ENCODE peak calls at places on chromosomes 5 and 9, in four cellular contexts. V is effector memory CD4-positive, alpha-beta T cell; C is left ventricle myocardium inferior; E is mammary epithelial cell. A is an unnamed sample.

GRCh38 chr9:33320568-33321261 is 30.4 kb downstream of the NFX1 start:
- DNase-seq in V (no peak), C (no peak), E (peak; percentile 89), A (no peak)

GRCh38 chr5:58392491-58392890 is 67.4 kb downstream of the PLK2 start:
- DNase-seq in V (no peak), C (no peak), E (no peak), A (no peak)

GRCh38 chr9:132879443-132880310 is 979 bp downstream of the SPACA9 start:
- DNase-seq in V (no peak), C (no peak), E (no peak), A (no peak)

GRCh38 chr9:107491081-107492053 is 1.8 kb upstream of the KLF4 start:
- DNase-seq in V (no peak), C (peak; percentile 34), E (no peak), A (peak; percentile 13)

GRCh38 chr9:95815961-95816360 is 59.5 kb upstream of the ERCC6L2 start:
- DNase-seq in V (no peak), C (no peak), E (no peak), A (no peak)

GRCh38 chr9:21432640-21433425 is 7.4 kb upstream of the IFNA1 start:
- DNase-seq in V (no peak), C (no peak), E (no peak), A (no peak)

GRCh38 chr9:24616858-24617257 is 71.2 kb upstream of the IZUMO3 start:
- DNase-seq in V (no peak), C (no peak), E (peak; percentile 2), A (no peak)

GRCh38 chr5:149851211-149851610 is 93.4 kb downstream of the PDE6A start:
- DNase-seq in V (no peak), C (no peak), E (no peak), A (no peak)

GRCh38 chr9:125810161-125810560 is 63.0 kb downstream of the PBX3 start:
- DNase-seq in V (no peak), C (no peak), E (no peak), A (no peak)

GRCh38 chr9:10274156-10274555 is 338.6 kb downstream of the PTPRD start:
- DNase-seq in V (no peak), C (no peak), E (no peak), A (no peak)

GRCh38 chr9:34636791-34637355 is 714 bp downstream of the SIGMAR1 start:
- DNase-seq in V (no peak), C (no peak), E (no peak), A (no peak)

GRCh38 chr5:137393196-137393993 is 105.7 kb downstream of the SPOCK1 start:
- DNase-seq in V (no peak), C (no peak), E (peak; percentile 92), A (no peak)

GRCh38 chr5:43227655-43228054 is 35.6 kb downstream of the NIM1K start:
- DNase-seq in V (no peak), C (no peak), E (peak; percentile 38), A (no peak)

GRCh38 chr9:129485140-129485758 is 135.7 kb downstream of the C9orf50 start:
- DNase-seq in V (no peak), C (no peak), E (no peak), A (no peak)

DNA sequence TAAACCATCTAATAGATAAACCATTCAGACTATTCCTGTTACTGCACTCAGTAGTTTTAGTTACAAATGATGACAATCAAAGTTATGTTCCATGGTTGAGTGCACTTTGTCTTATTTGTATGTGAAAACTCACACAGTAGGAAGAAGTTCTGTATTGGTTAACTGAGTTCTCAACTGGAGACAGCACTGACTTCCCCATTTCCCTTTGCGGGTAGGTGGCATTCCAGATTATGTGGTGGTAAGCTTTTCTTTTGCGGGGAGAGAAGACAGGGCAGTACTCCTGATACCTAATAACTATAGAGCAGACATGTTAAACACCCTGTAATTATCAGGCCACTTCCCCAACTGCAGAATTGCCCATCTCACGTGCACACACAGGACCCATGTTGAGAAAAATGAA is 24.4 kb downstream of the TARS1 start:
- DNase-seq in V (no peak), C (no peak), E (no peak), A (no peak)
- H3K27ac ChIP-seq in V (no peak overlapping the region), C (no peak overlapping the region), E (no peak overlapping the region), A (no peak overlapping the region)

DNA sequence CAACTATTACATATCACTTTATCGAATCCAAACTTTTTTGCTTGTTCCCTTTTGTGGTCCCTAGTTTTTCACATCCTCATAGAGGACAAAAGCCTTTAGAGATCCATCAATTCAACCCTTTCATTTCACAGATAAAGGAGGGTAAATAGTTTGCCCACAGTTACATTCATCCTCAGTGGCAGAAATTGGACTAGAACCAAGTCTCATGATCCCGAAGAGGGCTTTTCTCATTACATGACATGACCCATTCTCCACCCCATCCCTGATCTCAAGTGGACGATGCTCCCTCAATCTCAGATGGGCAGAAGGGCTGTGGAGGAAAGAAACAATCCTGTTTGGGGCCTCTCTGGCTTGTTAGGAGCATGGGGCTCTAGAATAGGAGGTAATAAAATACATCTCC is 23.1 kb downstream of the TICAM2 start:
- DNase-seq in V (no peak), C (no peak), E (no peak), A (no peak)
- H3K4me1 ChIP-seq in V (no peaks in the 10 kb centered on the region), C (peaks cover 10% of the 10 kb centered on the region), E (peaks cover 20% of the 10 kb centered on the region), A (no peaks in the 10 kb centered on the region)

DNA sequence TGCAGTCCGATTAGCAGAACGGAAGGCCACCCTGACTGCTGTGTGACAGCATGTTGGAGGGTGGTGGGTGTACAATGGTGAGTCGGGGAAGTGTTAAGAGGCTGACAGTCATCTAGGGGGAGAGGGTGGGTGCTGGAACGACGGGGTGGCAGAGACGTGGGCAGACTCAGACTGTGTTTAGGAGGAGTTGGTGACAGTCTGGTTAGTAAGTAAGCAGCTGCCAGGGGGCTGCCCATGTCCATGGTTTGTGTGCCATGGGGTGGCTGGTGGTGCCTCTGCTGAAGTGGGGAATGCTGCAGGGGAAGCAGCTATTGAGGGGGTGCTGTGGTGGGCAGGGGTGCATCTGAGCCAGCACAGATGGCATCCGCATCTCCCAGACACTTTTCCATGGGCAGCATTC is 51.3 kb upstream of the BOD1 start:
- DNase-seq in V (no peak), C (no peak), E (no peak), A (no peak)
- H3K27ac ChIP-seq in V (no peak overlapping the region), C (no peak overlapping the region), E (no peak overlapping the region), A (no peak overlapping the region)

DNA sequence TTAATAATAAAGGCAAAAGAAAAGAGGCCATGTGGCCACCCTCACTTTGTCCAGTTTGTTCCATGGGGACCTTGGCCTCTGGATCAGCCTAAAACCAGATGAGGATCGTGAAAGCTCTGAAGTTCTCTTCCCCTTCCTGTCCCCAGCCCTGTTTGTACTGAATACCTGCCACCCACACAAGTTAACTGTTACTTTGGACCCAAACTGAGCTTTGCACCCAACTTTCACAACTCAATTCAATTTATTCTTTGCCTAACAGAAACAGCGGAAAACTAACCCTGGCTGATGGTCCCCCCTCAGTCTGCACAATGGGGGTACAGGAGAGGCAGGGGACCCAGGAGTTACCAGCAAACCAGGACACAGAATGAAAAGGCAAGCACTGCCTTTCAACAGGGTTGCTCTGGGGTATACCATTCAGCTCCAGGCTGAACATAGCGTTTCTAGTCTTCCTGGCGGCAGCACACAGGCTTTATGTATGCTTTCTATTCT is 28.2 kb downstream of the ABCA1 start:
- DNase-seq in V (no peak), C (no peak), E (no peak), A (no peak)
- H3K4me1 ChIP-seq in V (no peaks in the 10 kb centered on the region), C (peaks cover 76% of the 10 kb centered on the region), E (peaks cover 58% of the 10 kb centered on the region), A (no peaks in the 10 kb centered on the region)

GRCh38 chr5:111865356-111865755 is 108.4 kb upstream of the NREP start:
- DNase-seq in V (no peak), C (no peak), E (no peak), A (no peak)

GRCh38 chr5:111859031-111859430 is 102.0 kb upstream of the NREP start:
- DNase-seq in V (no peak), C (no peak), E (no peak), A (no peak)

GRCh38 chr5:111859533-111860270 is 102.7 kb upstream of the NREP start:
- DNase-seq in V (no peak), C (no peak), E (no peak), A (no peak)

GRCh38 chr5:111869681-111870080 is 112.7 kb upstream of the NREP start:
- DNase-seq in V (no peak), C (no peak), E (peak; percentile 31), A (no peak)

DNA sequence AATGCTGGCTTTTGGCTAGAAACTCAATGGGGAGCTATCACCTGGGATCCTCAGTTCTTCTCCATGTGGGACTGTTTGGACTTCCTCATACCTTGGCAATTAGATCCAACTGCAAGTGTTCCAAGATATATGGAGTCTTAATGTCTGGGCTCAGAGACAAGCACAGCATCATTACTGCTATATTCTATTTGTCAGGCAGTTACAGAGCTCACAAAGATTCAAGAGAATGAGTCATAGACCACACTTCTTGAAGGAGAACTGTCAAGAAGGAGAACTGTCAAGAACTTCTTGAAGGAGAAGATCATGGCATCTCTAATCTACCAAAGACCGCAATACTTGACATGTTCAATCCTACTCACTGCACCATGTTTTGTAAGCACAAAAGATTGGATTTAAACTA is 106.8 kb upstream of the NREP start:
- DNase-seq in V (no peak), C (no peak), E (no peak), A (no peak)
- H3K27ac ChIP-seq in V (no peak overlapping the region), C (no peak overlapping the region), E (no peak overlapping the region), A (no peak overlapping the region)

GRCh38 chr5:158433634-158434033 is 574.7 kb upstream of the CLINT1 start:
- DNase-seq in V (no peak), C (no peak), E (no peak), A (no peak)

GRCh38 chr5:158431369-158432029 is 572.6 kb upstream of the CLINT1 start:
- DNase-seq in V (no peak), C (no peak), E (peak; percentile 44), A (no peak)

GRCh38 chr5:158435161-158435616 is 576.2 kb upstream of the CLINT1 start:
- DNase-seq in V (no peak), C (no peak), E (peak; percentile 70), A (no peak)

GRCh38 chr5:158436271-158437065 is 577.5 kb upstream of the CLINT1 start:
- DNase-seq in V (no peak), C (no peak), E (no peak), A (no peak)

DNA sequence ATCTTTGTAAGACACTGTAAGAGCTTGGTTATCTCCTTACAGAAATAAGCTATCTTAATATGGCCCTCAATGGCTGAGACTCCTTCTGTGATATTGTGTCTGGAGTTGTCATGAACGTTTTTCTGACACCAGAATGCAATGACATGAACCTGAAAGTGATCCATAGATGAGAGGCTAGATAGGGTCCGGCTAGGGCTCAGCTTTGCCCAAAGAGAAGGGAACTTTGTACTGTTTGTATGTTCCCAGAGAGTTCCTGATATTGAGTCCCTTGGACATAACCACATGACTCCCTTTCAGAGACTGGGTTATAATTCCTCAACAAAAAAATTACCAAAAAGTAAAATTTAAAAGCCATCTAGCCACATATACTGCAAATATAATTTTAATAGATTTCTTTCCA is 575.8 kb upstream of the CLINT1 start:
- DNase-seq in V (no peak), C (no peak), E (no peak), A (no peak)
- H3K4me1 ChIP-seq in V (no peaks in the 10 kb centered on the region), C (peaks cover 22% of the 10 kb centered on the region), E (peaks cover 36% of the 10 kb centered on the region), A (no peaks in the 10 kb centered on the region)

DNA sequence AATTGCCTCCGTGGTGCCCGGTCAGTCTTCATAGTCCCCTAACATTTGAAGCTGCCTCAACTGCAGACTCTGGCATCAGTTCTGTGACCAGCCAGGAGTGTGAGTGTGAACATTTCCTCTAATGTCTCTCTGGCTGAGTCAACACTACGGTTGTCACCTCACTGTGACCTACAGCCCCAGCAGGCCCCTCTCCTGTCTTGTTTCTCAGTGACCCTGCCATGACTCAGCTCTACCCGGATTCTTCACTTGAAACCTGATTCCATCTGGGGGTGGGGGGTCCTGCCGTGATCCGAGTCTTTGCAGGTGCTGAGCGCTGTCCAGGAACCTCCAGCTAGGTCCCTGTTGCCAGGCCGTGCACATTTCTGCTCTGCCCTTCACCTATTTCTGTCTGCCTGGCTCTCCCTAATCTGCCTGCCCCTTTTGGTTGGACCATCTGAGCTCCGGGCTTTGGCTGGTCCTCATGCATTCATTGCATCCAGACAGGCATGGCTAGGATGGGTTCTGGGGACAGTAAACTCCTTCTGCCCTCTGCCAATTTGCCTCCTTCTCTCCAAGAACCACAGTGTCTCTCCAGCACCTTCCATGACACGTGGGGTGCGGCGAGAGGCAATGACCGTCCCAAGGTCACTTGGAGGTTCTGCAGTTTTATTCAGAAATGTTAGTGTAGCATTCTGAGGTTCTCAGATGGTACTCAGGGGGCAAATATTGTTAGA is 24.2 kb downstream of the STC2 start:
- DNase-seq in V (no peak), C (no peak), E (no peak), A (no peak)
- H3K27ac ChIP-seq in V (no peak overlapping the region), C (no peak overlapping the region), E (no peak overlapping the region), A (peak overlapping the region; percentile 45)